ENCODE peak calls at places on chromosome 9, in six cellular contexts. J is activated CD8-positive, alpha-beta memory T cell treated with anti-CD3 and anti-CD28 coated beads for 24 hours; E is activated CD4-positive, CD25-positive, alpha-beta regulatory T cell treated with anti-CD3 and anti-CD28 coated beads, Interleukin-2, amount 50 U/mL, for 72 hours; Q is iris pigment epithelial cell; I is T-helper 9 cell; L is activated T-cell treated with anti-CD3 and anti-CD28 coated beads for 1 hour. Y is an unnamed sample.
A peak's percentile ranks its signal among the peaks of the same experiment; 100 is the strongest.

GRCh38 chr9:101791938-101792337 is 53.5 kb upstream of the GRIN3A start:
- DNase-seq in J (no peak), E (no peak), Q (peak; percentile 27), I (no peak), L (no peak), Y (no peak)

GRCh38 chr9:91571036-91571435 is 147.4 kb upstream of the NFIL3 start:
- DNase-seq in J (no peak), E (no peak), Q (peak; percentile 7), I (no peak), L (no peak), Y (no peak)

GRCh38 chr9:103319979-103320378 is 324.8 kb downstream of the CYLC2 start:
- DNase-seq in J (no peak), E (no peak), Q (peak; percentile 0), I (no peak), L (no peak), Y (no peak)

GRCh38 chr9:134625361-134626140 is 16.1 kb upstream of the COL5A1 start:
- DNase-seq in J (no peak), E (no peak), Q (peak; percentile 83), I (no peak), L (no peak), Y (no peak)

GRCh38 chr9:6911901-6912650 is 154.3 kb downstream of the KDM4C start:
- DNase-seq in J (no peak), E (no peak), Q (no peak), I (no peak), L (no peak), Y (no peak)

GRCh38 chr9:121398374-121398773 is 28.3 kb upstream of the STOM start:
- DNase-seq in J (no peak), E (no peak), Q (peak; percentile 97), I (no peak), L (no peak), Y (no peak)

GRCh38 chr9:128733256-128733655 is 9.3 kb upstream of the ZDHHC12 start:
- DNase-seq in J (no peak), E (no peak), Q (peak; percentile 85), I (no peak), L (no peak), Y (no peak)

GRCh38 chr9:116365056-116365471 is 211.5 kb downstream of the PAPPA start:
- DNase-seq in J (no peak), E (no peak), Q (peak; percentile 71), I (no peak), L (no peak), Y (no peak)

GRCh38 chr9:130432796-130433167 is 12.0 kb upstream of the ASS1 start:
- DNase-seq in J (no peak), E (no peak), Q (no peak), I (no peak), L (no peak), Y (no peak)

GRCh38 chr9:14813336-14814020 is 90.9 kb upstream of the CER1 start:
- DNase-seq in J (no peak), E (no peak), Q (peak; percentile 62), I (no peak), L (no peak), Y (no peak)

GRCh38 chr9:78210841-78211301 is 25.0 kb upstream of the CEP78 start:
- DNase-seq in J (no peak), E (no peak), Q (no peak), I (no peak), L (no peak), Y (no peak)

Y was measured in effector CD4-positive, alpha-beta T cell.